ENCODE peak calls at places on chromosomes 7 and 10, in four cellular contexts. One of them, this sample, is unnamed. For H3K4me1, the result is how much of the 10 kb centered on the place peaks cover.

GRCh38 chr7:23234569-23235296 is 11.8 kb upstream of the GPNMB start:
- DNase-seq in Panc1: no peak
- DNase-seq in lower lobe of right lung: no peak
- DNase-seq in left lung: no peak
- DNase-seq in this sample: no peak

GRCh38 chr7:69228212-69228811 is 370.0 kb upstream of the AUTS2 start:
- DNase-seq in Panc1: no peak
- DNase-seq in lower lobe of right lung: no peak
- DNase-seq in left lung: no peak
- DNase-seq in this sample: no peak

GRCh38 chr10:129074939-129075338 is 392.1 kb upstream of the MGMT start:
- DNase-seq in Panc1: no peak
- DNase-seq in lower lobe of right lung: no peak
- DNase-seq in left lung: no peak
- DNase-seq in this sample: no peak

GRCh38 chr7:27184342-27185012 is 555 bp downstream of the HOXA11 start:
- DNase-seq in Panc1: no peak
- DNase-seq in lower lobe of right lung: no peak
- DNase-seq in left lung: peak
- DNase-seq in this sample: no peak

GRCh38 chr7:103593691-103594090 is 147.7 kb upstream of the SLC26A5 start:
- DNase-seq in Panc1: no peak
- DNase-seq in lower lobe of right lung: no peak
- DNase-seq in left lung: no peak
- DNase-seq in this sample: no peak

GRCh38 chr7:16609842-16610450 is 35.6 kb downstream of the ANKMY2 start:
- DNase-seq in Panc1: no peak
- DNase-seq in lower lobe of right lung: no peak
- DNase-seq in left lung: no peak
- DNase-seq in this sample: no peak

GRCh38 chr10:101226506-101226887 is 2.8 kb downstream of the LBX1 start:
- DNase-seq in Panc1: no peak
- DNase-seq in lower lobe of right lung: no peak
- DNase-seq in left lung: no peak
- DNase-seq in this sample: no peak

GRCh38 chr10:60456053-60456452 is 66.4 kb upstream of the ANK3 start:
- DNase-seq in Panc1: no peak
- DNase-seq in lower lobe of right lung: no peak
- DNase-seq in left lung: no peak
- DNase-seq in this sample: no peak

GRCh38 chr7:39987641-39988347 is 37.7 kb downstream of the CDK13 start:
- DNase-seq in Panc1: no peak
- DNase-seq in lower lobe of right lung: no peak
- DNase-seq in left lung: no peak
- DNase-seq in this sample: no peak

GRCh38 chr10:50740351-50740688 is 584 bp downstream of the ASAH2B start:
- DNase-seq in Panc1: no peak
- DNase-seq in lower lobe of right lung: no peak
- DNase-seq in left lung: no peak
- DNase-seq in this sample: no peak

GRCh38 chr7:19707240-19707639 is 1.6 kb downstream of the POLR1F start:
- DNase-seq in Panc1: no peak
- DNase-seq in lower lobe of right lung: no peak
- DNase-seq in left lung: no peak
- DNase-seq in this sample: no peak

GRCh38 chr7:143002106-143002505 is 24.8 kb downstream of the OR9A2 start:
- DNase-seq in Panc1: no peak
- DNase-seq in lower lobe of right lung: no peak
- DNase-seq in left lung: no peak
- DNase-seq in this sample: no peak

GRCh38 chr7:80829527-80829926 is 89.3 kb downstream of the SEMA3C start:
- DNase-seq in Panc1: no peak
- DNase-seq in lower lobe of right lung: no peak
- DNase-seq in left lung: no peak
- DNase-seq in this sample: no peak

GRCh38 chr10:43926371-43926770 is 277.7 kb upstream of the ZNF32 start:
- DNase-seq in Panc1: no peak
- DNase-seq in lower lobe of right lung: no peak
- DNase-seq in left lung: no peak
- DNase-seq in this sample: no peak

GRCh38 chr7:92657391-92657790 is 67.2 kb upstream of the FAM133B start:
- DNase-seq in Panc1: no peak
- DNase-seq in lower lobe of right lung: no peak
- DNase-seq in left lung: no peak
- DNase-seq in this sample: no peak

GRCh38 chr10:68871105-68871711 is 29.9 kb upstream of the DDX50 start:
- DNase-seq in Panc1: no peak
- DNase-seq in lower lobe of right lung: no peak
- DNase-seq in left lung: no peak
- DNase-seq in this sample: no peak

GRCh38 chr7:98731651-98732050 is 114.6 kb downstream of the NPTX2 start:
- DNase-seq in Panc1: no peak
- DNase-seq in lower lobe of right lung: no peak
- DNase-seq in left lung: no peak
- DNase-seq in this sample: no peak

GRCh38 chr7:98730331-98730730 is 113.2 kb downstream of the NPTX2 start:
- DNase-seq in Panc1: no peak
- DNase-seq in lower lobe of right lung: no peak
- DNase-seq in left lung: no peak
- DNase-seq in this sample: no peak

GRCh38 chr7:98735801-98736200 is 118.7 kb downstream of the NPTX2 start:
- DNase-seq in Panc1: no peak
- DNase-seq in lower lobe of right lung: no peak
- DNase-seq in left lung: no peak
- DNase-seq in this sample: no peak

GRCh38 chr7:98737176-98737575 is 120.1 kb downstream of the NPTX2 start:
- DNase-seq in Panc1: no peak
- DNase-seq in lower lobe of right lung: no peak
- DNase-seq in left lung: no peak
- DNase-seq in this sample: no peak

GRCh38 chr7:98733036-98733435 is 116.0 kb downstream of the NPTX2 start:
- DNase-seq in Panc1: peak
- DNase-seq in lower lobe of right lung: no peak
- DNase-seq in left lung: no peak
- DNase-seq in this sample: no peak
- TF ChIP-seq CTCF in Panc1: no peak
- TF ChIP-seq CTCF in lower lobe of right lung: peak
- TF ChIP-seq CTCF in left lung: peak
- TF ChIP-seq CTCF in this sample: no peak

GRCh38 chr7:106112972-106113421 is 885 bp upstream of the SYPL1 start:
- DNase-seq in Panc1: no peak
- DNase-seq in lower lobe of right lung: no peak
- DNase-seq in left lung: no peak
- DNase-seq in this sample: no peak

GRCh38 chr7:106110238-106110560 is 1.9 kb downstream of the SYPL1 start:
- DNase-seq in Panc1: no peak
- DNase-seq in lower lobe of right lung: no peak
- DNase-seq in left lung: no peak
- DNase-seq in this sample: no peak

GRCh38 chr7:106111671-106112117 is 418 bp downstream of the SYPL1 start:
- DNase-seq in Panc1: no peak
- DNase-seq in lower lobe of right lung: peak
- DNase-seq in left lung: peak
- DNase-seq in this sample: no peak

GRCh38 chr7:106110885-106111670 is 1.0 kb downstream of the SYPL1 start:
- DNase-seq in Panc1: no peak
- DNase-seq in lower lobe of right lung: no peak
- DNase-seq in left lung: no peak
- DNase-seq in this sample: no peak

GRCh38 chr7:106112118-106112971 is at the start of gene SYPL1:
- DNase-seq in Panc1: peak
- DNase-seq in lower lobe of right lung: peak
- DNase-seq in left lung: peak
- DNase-seq in this sample: peak
- H3K4me1 ChIP-seq in Panc1: under half
- H3K4me1 ChIP-seq in lower lobe of right lung: under half
- H3K4me1 ChIP-seq in left lung: under half
- H3K4me1 ChIP-seq in this sample: under half

GRCh38 chr10:112260831-112261230 is 22.4 kb upstream of the TECTB start:
- DNase-seq in Panc1: no peak
- DNase-seq in lower lobe of right lung: no peak
- DNase-seq in left lung: no peak
- DNase-seq in this sample: no peak
- TF ChIP-seq CTCF in Panc1: no peak
- TF ChIP-seq CTCF in lower lobe of right lung: no peak
- TF ChIP-seq CTCF in left lung: no peak
- TF ChIP-seq CTCF in this sample: no peak

DNA sequence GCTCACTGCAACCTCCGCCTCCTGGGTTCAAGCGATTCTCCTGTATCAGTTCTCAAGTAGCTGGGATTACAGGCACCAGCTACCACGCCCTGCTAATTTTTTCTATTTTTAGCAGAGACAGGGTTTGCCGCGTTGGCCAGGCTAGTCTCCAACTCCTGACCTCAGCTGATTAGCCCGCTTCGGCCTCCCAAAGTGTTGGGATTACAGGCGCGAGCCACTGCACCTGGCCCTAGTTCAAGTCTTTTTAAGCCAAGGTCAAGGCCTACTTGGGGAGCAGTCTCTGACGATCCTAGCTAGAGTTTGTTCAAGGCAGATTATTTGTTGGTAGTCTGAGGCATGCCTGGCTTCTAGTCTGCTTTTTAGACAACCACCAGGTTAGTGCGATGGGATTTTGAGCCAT is 709.5 kb upstream of the COBL start:
- DNase-seq in Panc1: no peak
- DNase-seq in lower lobe of right lung: no peak
- DNase-seq in left lung: no peak
- DNase-seq in this sample: no peak
- H3K4me1 ChIP-seq in Panc1: under half
- H3K4me1 ChIP-seq in lower lobe of right lung: under half
- H3K4me1 ChIP-seq in left lung: under half
- H3K4me1 ChIP-seq in this sample: under half

GRCh38 chr7:129908181-129908580 is 44.6 kb downstream of the UBE2H start:
- DNase-seq in Panc1: no peak
- DNase-seq in lower lobe of right lung: no peak
- DNase-seq in left lung: no peak
- DNase-seq in this sample: no peak

GRCh38 chr7:129902788-129903422 is 49.9 kb downstream of the UBE2H start:
- DNase-seq in Panc1: no peak
- DNase-seq in lower lobe of right lung: no peak
- DNase-seq in left lung: no peak
- DNase-seq in this sample: no peak

GRCh38 chr7:129906700-129907099 is 46.1 kb downstream of the UBE2H start:
- DNase-seq in Panc1: no peak
- DNase-seq in lower lobe of right lung: no peak
- DNase-seq in left lung: no peak
- DNase-seq in this sample: no peak

GRCh38 chr7:129907122-129907741 is 45.5 kb downstream of the UBE2H start:
- DNase-seq in Panc1: no peak
- DNase-seq in lower lobe of right lung: no peak
- DNase-seq in left lung: no peak
- DNase-seq in this sample: no peak

GRCh38 chr7:129903935-129904334 is 48.8 kb downstream of the UBE2H start:
- DNase-seq in Panc1: no peak
- DNase-seq in lower lobe of right lung: no peak
- DNase-seq in left lung: no peak
- DNase-seq in this sample: no peak
- TF ChIP-seq CTCF in Panc1: no peak
- TF ChIP-seq CTCF in lower lobe of right lung: no peak
- TF ChIP-seq CTCF in left lung: no peak
- TF ChIP-seq CTCF in this sample: no peak

GRCh38 chr7:47542051-47542450 is 39.9 kb downstream of the TNS3 start:
- DNase-seq in Panc1: no peak
- DNase-seq in lower lobe of right lung: no peak
- DNase-seq in left lung: no peak
- DNase-seq in this sample: no peak

GRCh38 chr7:47546171-47546570 is 35.7 kb downstream of the TNS3 start:
- DNase-seq in Panc1: no peak
- DNase-seq in lower lobe of right lung: no peak
- DNase-seq in left lung: peak
- DNase-seq in this sample: no peak

GRCh38 chr7:47543056-47543455 is 38.9 kb downstream of the TNS3 start:
- DNase-seq in Panc1: no peak
- DNase-seq in lower lobe of right lung: no peak
- DNase-seq in left lung: peak
- DNase-seq in this sample: no peak

GRCh38 chr7:47543659-47544058 is 38.3 kb downstream of the TNS3 start:
- DNase-seq in Panc1: no peak
- DNase-seq in lower lobe of right lung: no peak
- DNase-seq in left lung: no peak
- DNase-seq in this sample: no peak

DNA sequence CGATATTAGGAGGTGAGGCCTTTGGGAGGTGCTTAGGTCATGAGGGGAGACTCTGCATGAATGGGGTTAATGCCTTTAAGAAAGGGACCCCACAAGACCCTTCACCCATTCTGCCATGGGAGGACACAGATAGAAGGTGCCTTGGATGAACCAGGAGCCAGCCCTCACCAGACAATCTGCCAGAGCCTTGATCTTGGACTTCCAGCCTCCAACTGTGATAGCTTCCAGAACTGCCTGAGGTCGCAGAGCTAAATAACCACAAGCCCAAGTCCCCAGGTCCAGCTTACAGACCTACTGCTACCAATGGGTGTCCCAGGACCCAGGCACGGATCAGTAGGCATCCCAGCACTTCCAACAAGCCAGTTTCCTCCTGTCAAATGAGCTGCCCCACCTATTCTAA is 37.5 kb downstream of the TNS3 start:
- DNase-seq in Panc1: no peak
- DNase-seq in lower lobe of right lung: no peak
- DNase-seq in left lung: no peak
- DNase-seq in this sample: no peak
- H3K4me1 ChIP-seq in Panc1: half or more
- H3K4me1 ChIP-seq in lower lobe of right lung: under half
- H3K4me1 ChIP-seq in left lung: under half
- H3K4me1 ChIP-seq in this sample: under half

GRCh38 chr10:99172130-99172738 is 63.4 kb downstream of the HPSE2 start:
- DNase-seq in Panc1: peak
- DNase-seq in lower lobe of right lung: no peak
- DNase-seq in left lung: no peak
- DNase-seq in this sample: no peak
- TF ChIP-seq CTCF in Panc1: peak
- TF ChIP-seq CTCF in lower lobe of right lung: peak
- TF ChIP-seq CTCF in left lung: peak
- TF ChIP-seq CTCF in this sample: no peak

This sample was measured in esophagus squamous epithelium.